ENCODE peak calls at places on chromosomes 12 and 14, in five cellular contexts. D is H1, N is trophoblast cell, X is neuronal stem cell, V is mesenchymal stem cell. U is an unnamed sample.

GRCh38 chr12:6069452-6070093 is 54.9 kb downstream of the VWF start:
- DNase-seq in D (no peak), X (no peak), V (peak; percentile 89), N (peak; percentile 41), U (no peak)

GRCh38 chr14:93800038-93800937 is 12.0 kb upstream of the PRIMA1 start:
- DNase-seq in V (no peak), X (no peak), D (no peak), N (peak; percentile 73), U (no peak)

GRCh38 chr12:112296183-112296582 is 86.0 kb downstream of the HECTD4 start:
- DNase-seq in V (no peak), D (no peak), N (no peak), X (no peak), U (no peak)

GRCh38 chr12:72586456-72586855 is 314.3 kb downstream of the TRHDE start:
- DNase-seq in D (no peak), N (no peak), V (no peak), X (no peak), U (no peak)

GRCh38 chr12:121227294-121227693 is 17.4 kb downstream of the P2RX4 start:
- DNase-seq in V (no peak), N (peak; percentile 99), D (no peak), X (no peak), U (no peak)

GRCh38 chr12:27177716-27178115 is 66.4 kb upstream of the STK38L start:
- DNase-seq in D (no peak), V (peak; percentile 85), X (no peak), N (peak; percentile 93), U (no peak)

GRCh38 chr14:68146812-68147211 is 327.2 kb downstream of the RAD51B start:
- DNase-seq in V (peak; percentile 93), D (no peak), X (no peak), N (peak; percentile 69), U (no peak)

GRCh38 chr12:27347779-27348178 is 15.1 kb downstream of the BMAL2 start:
- DNase-seq in V (no peak), X (no peak), N (peak; percentile 22), D (no peak), U (no peak)

GRCh38 chr12:81146228-81147225 is 68.6 kb downstream of the ACSS3 start:
- DNase-seq in N (no peak), D (no peak), V (no peak), X (no peak), U (no peak)

GRCh38 chr14:24891987-24892729 is 157.8 kb downstream of the STXBP6 start:
- DNase-seq in D (no peak), X (no peak), V (no peak), N (no peak), U (no peak)

GRCh38 chr12:3772380-3772779 is 19.5 kb upstream of the CRACR2A start:
- DNase-seq in V (no peak), N (no peak), D (no peak), X (no peak), U (no peak)

DNA sequence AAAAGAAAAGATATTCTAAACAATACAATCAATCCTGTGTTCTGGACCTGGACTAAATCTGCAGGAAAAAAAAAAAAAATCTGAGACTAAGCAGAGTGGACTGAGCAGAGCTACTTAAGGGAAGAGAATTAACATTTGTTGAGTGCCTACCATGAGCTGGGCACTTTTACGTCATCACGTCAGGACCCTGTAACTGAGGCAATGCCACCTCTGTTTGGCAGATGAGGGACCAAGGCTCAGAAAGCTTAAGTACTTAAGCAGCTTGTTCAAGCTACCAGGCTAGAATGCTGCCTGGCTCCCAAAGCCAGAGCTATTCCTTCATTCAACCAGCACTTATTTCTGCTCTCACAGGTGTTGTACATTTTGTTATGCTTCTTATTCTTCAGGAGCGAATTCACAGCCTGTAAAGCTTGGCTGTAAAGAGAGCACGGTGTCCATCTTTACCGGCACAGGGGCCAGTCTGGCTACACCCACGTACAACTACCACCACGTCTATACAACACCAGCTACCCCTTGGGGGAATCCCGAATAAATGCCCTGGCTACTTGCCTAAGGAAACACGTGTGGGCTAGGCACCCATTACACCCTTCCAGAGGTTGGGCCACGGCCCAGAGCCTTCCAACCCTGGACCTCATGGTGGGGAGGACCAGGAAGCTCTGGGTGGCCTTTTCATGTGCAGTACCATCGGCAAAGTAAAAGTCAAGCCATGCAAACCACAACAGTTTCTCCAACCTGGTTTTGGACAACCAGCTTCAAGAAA is 27.0 kb downstream of the TMCC3 start:
- DNase-seq in N (no peak), V (no peak), X (no peak), D (no peak), U (no peak)
- H4K91ac ChIP-seq in N (no peak overlapping the region), V (no peak overlapping the region), X (no peak overlapping the region), D (no peak overlapping the region), U (no peak overlapping the region)

GRCh38 chr12:50567926-50568325 is 63.1 kb downstream of the DIP2B start:
- DNase-seq in N (no peak), D (no peak), X (no peak), V (peak; percentile 59), U (no peak)
- H3K9ac ChIP-seq in N (no peak overlapping the region), D (no peak overlapping the region), X (no peak overlapping the region), V (peak overlapping the region; percentile 76), U (no peak overlapping the region)

GRCh38 chr12:117821480-117822175 is 147.2 kb downstream of the KSR2 start:
- DNase-seq in X (no peak), D (no peak), N (no peak), V (no peak), U (no peak)
- H2BK12ac ChIP-seq in X (no peak overlapping the region), D (no peak overlapping the region), N (no peak overlapping the region), V (no peak overlapping the region), U (no peak overlapping the region)

DNA sequence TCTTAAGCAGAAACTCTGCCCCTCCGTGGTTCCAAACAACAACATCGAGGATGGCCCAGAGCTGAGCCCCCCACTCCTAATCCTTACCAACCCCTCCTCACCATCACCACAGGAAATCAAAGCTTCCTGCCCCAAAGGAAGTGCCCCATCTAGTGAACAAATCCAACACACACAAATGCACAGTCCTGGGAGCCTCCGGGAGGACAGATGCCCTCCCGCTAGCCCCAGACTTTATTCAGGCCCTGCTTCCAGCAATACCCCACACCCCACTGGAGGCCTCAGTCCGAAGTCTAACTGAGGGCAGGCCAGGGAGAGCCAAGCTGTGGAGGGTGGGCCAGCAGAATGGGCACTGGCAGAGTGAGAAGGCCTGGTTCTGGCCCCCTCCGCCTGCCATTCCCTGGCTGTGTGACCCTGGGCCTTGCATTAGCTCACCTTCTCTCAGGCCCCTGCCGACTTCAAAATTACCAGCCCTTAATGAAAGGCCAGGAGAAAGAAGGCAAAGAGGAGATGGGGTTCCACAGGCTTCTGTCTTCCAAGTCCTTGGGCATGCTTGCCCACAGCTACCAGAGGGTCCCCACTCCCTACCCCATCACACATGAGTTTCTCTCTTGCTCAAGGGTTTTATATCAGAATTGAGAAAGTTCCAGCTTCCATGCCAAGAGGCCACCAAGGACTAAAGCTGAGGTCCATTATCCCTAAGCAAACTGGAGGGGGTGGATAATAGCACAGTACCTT is 2.3 kb downstream of the HDAC7 start:
- DNase-seq in X (no peak), V (peak; percentile 55), N (no peak), D (no peak), U (no peak)
- H4K91ac ChIP-seq in X (peak overlapping the region; percentile 16), V (peak overlapping the region; percentile 76), N (peak overlapping the region; percentile 40), D (peak overlapping the region; percentile 14), U (no peak overlapping the region)

DNA sequence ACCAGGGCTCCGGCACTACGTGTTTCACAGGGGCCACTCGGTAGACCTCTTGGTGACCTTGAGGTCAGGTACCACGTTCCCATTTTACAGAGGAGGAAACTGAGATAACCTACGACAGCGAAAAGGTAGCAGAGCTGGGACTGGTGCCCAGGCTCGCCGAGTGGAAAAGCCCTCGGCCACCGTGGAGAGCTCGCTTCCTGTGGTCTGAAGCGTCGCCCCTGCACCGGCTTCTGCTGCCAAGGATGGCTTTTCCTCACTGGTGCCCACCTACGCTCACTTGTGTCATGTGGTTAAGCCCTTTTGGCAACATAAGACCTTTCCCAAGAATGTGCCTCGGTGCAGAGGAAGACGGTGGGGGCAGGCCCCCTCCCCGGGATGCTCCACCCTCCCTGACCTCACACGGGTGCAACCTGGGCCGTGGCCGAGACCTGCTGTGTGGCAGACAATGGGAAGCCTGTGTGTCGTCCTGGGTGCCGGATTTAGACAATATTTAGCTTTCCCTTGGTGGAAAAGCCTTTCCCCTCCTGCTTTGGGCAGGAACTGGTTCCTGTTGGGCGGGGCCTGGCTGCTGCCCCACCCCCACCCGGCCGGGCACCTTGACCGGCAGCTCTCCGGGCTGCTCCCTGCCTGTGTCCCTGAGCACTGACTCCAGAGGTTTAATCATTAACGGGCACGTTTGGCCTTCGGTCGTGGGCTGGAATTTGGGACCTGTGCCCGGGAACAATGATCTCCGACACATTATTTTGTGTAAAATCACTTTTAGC is 32.4 kb upstream of the PPP1R13B start:
- DNase-seq in N (no peak), V (no peak), X (no peak), D (no peak), U (peak; percentile 69)
- H3K9ac ChIP-seq in N (no peak overlapping the region), V (no peak overlapping the region), X (no peak overlapping the region), D (no peak overlapping the region), U (no peak overlapping the region)

U was measured in H9.